ENCODE peak calls at places on chromosomes 11 and 22, in four cellular contexts. One of them, this sample, is unnamed. For H3K79me2, the result is how much of the 10 kb centered on the place peaks cover.

GRCh38 chr22:49724030-49724892 is 103.4 kb downstream of the BRD1 start:
- DNase-seq in K562: peak
- DNase-seq in OCI-LY7: peak
- DNase-seq in mesendoderm: no peak
- DNase-seq in this sample: no peak

GRCh38 chr11:3803726-3804510 is 4.4 kb upstream of the PGAP2 start:
- DNase-seq in K562: no peak
- DNase-seq in OCI-LY7: no peak
- DNase-seq in mesendoderm: peak
- DNase-seq in this sample: no peak

GRCh38 chr11:2531277-2531986 is 86.6 kb downstream of the KCNQ1 start:
- DNase-seq in K562: peak
- DNase-seq in OCI-LY7: peak
- DNase-seq in mesendoderm: peak
- DNase-seq in this sample: peak

GRCh38 chr22:25651332-25651731 is 86.9 kb downstream of the GRK3 start:
- DNase-seq in K562: no peak
- DNase-seq in OCI-LY7: no peak
- DNase-seq in mesendoderm: no peak
- DNase-seq in this sample: no peak

GRCh38 chr11:86761978-86762377 is 38.4 kb upstream of the PRSS23 start:
- DNase-seq in K562: no peak
- DNase-seq in OCI-LY7: no peak
- DNase-seq in mesendoderm: no peak
- DNase-seq in this sample: no peak

GRCh38 chr11:575324-575995 is 810 bp upstream of the PHRF1 start:
- DNase-seq in K562: peak
- DNase-seq in OCI-LY7: peak
- DNase-seq in mesendoderm: peak
- DNase-seq in this sample: no peak

GRCh38 chr22:40036126-40036525 is 41.4 kb downstream of the FAM83F start:
- DNase-seq in K562: no peak
- DNase-seq in OCI-LY7: no peak
- DNase-seq in mesendoderm: no peak
- DNase-seq in this sample: no peak

GRCh38 chr11:12189543-12190235 is 79.3 kb downstream of the MICAL2 start:
- DNase-seq in K562: no peak
- DNase-seq in OCI-LY7: no peak
- DNase-seq in mesendoderm: no peak
- DNase-seq in this sample: no peak

GRCh38 chr11:74926304-74927030 is 22.4 kb downstream of the XRRA1 start:
- DNase-seq in K562: no peak
- DNase-seq in OCI-LY7: no peak
- DNase-seq in mesendoderm: no peak
- DNase-seq in this sample: no peak

GRCh38 chr11:69157156-69157821 is 1.6 kb downstream of the SMIM38 start:
- DNase-seq in K562: peak
- DNase-seq in OCI-LY7: no peak
- DNase-seq in mesendoderm: no peak
- DNase-seq in this sample: no peak

GRCh38 chr22:18024276-18024939 is at the start of gene MICAL3:
- DNase-seq in K562: peak
- DNase-seq in OCI-LY7: peak
- DNase-seq in mesendoderm: peak
- DNase-seq in this sample: peak

DNA sequence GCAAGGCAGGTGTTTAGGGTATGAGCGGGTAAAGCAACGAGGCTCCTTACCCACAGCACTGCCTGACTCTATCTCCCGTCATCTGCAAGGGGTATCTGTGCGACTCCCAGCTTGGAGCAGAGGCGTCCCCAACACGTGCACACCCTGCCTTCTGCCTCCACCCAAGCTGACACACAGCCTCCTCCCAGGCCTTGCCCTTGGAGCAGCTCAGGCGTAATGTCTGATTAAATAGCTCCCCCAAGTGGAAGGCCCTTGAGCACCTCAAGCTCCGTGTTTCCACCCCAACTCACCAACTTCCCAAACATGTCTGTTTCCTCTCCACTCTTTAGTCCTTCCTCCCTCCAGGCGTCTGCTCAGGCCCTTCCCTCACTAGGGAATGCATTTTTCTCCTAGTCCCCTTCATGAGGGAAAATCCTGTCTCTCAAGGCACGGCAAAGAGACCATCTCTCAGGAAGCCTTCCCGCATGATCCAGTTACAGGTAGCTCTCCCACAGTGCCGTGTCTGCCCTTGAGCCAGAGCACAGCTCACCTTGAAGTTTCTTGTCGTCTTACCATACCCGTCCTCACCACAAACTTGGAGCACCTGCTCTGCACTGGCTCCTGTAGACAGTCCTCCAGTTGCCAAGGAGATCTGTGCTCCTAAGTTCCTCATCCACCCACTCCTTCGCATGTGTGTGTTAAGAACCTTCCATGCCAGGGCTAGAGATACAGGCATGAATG is 15.8 kb downstream of the CYB5R2 start:
- DNase-seq in K562: peak
- DNase-seq in OCI-LY7: no peak
- DNase-seq in mesendoderm: peak
- DNase-seq in this sample: peak
- H3K79me2 ChIP-seq in K562: under half
- H3K79me2 ChIP-seq in OCI-LY7: under half
- H3K79me2 ChIP-seq in mesendoderm: under half
- H3K79me2 ChIP-seq in this sample: under half

GRCh38 chr11:113147249-113147648 is 167.1 kb upstream of the TTC12 start:
- DNase-seq in K562: no peak
- DNase-seq in OCI-LY7: no peak
- DNase-seq in mesendoderm: peak
- DNase-seq in this sample: no peak
- H3K79me2 ChIP-seq in K562: under half
- H3K79me2 ChIP-seq in OCI-LY7: under half
- H3K79me2 ChIP-seq in mesendoderm: under half
- H3K79me2 ChIP-seq in this sample: under half

GRCh38 chr11:123532131-123532530 is 102.1 kb downstream of the GRAMD1B start:
- DNase-seq in K562: peak
- DNase-seq in OCI-LY7: no peak
- DNase-seq in mesendoderm: no peak
- DNase-seq in this sample: no peak

GRCh38 chr11:123536690-123537437 is 106.8 kb downstream of the GRAMD1B start:
- DNase-seq in K562: no peak
- DNase-seq in OCI-LY7: no peak
- DNase-seq in mesendoderm: peak
- DNase-seq in this sample: no peak

GRCh38 chr11:123531325-123531724 is 101.3 kb downstream of the GRAMD1B start:
- DNase-seq in K562: no peak
- DNase-seq in OCI-LY7: no peak
- DNase-seq in mesendoderm: no peak
- DNase-seq in this sample: no peak

GRCh38 chr11:123537726-123538125 is 107.7 kb downstream of the GRAMD1B start:
- DNase-seq in K562: no peak
- DNase-seq in OCI-LY7: no peak
- DNase-seq in mesendoderm: no peak
- DNase-seq in this sample: no peak

GRCh38 chr11:123535401-123535800 is 105.3 kb downstream of the GRAMD1B start:
- DNase-seq in K562: no peak
- DNase-seq in OCI-LY7: no peak
- DNase-seq in mesendoderm: no peak
- DNase-seq in this sample: no peak
- H3K79me2 ChIP-seq in K562: under half
- H3K79me2 ChIP-seq in OCI-LY7: under half
- H3K79me2 ChIP-seq in mesendoderm: under half
- H3K79me2 ChIP-seq in this sample: half or more

GRCh38 chr11:120404495-120404894 is 68.3 kb downstream of the ARHGEF12 start:
- DNase-seq in K562: no peak
- DNase-seq in OCI-LY7: no peak
- DNase-seq in mesendoderm: peak
- DNase-seq in this sample: no peak
- H3K79me2 ChIP-seq in K562: half or more
- H3K79me2 ChIP-seq in OCI-LY7: under half
- H3K79me2 ChIP-seq in mesendoderm: under half
- H3K79me2 ChIP-seq in this sample: under half

GRCh38 chr22:31344369-31345330 is 1.5 kb downstream of the PATZ1 start:
- DNase-seq in K562: no peak
- DNase-seq in OCI-LY7: peak
- DNase-seq in mesendoderm: no peak
- DNase-seq in this sample: peak
- H3K79me2 ChIP-seq in K562: under half
- H3K79me2 ChIP-seq in OCI-LY7: under half
- H3K79me2 ChIP-seq in mesendoderm: half or more
- H3K79me2 ChIP-seq in this sample: half or more

DNA sequence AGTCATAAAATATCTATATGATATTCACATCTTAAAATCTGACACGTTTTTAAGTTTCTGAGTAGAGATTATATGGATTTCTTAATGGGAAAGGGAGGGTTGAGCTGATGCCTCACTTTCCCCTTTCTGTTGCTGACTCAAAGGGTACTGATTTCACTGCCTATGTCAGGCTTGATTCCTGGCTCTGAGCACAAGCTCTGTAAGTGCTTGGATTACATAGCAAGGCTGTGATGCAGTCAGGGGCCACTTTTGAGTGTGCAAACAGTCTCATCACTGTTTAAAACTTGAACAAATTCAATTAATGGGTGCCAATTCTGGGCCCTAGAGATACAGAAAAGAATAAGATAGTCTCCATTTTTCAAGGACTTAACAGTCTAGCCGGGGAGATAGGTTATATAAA is 14.4 kb downstream of the ATXN10 start:
- DNase-seq in K562: no peak
- DNase-seq in OCI-LY7: no peak
- DNase-seq in mesendoderm: no peak
- DNase-seq in this sample: no peak
- H3K79me2 ChIP-seq in K562: under half
- H3K79me2 ChIP-seq in OCI-LY7: half or more
- H3K79me2 ChIP-seq in mesendoderm: half or more
- H3K79me2 ChIP-seq in this sample: half or more

DNA sequence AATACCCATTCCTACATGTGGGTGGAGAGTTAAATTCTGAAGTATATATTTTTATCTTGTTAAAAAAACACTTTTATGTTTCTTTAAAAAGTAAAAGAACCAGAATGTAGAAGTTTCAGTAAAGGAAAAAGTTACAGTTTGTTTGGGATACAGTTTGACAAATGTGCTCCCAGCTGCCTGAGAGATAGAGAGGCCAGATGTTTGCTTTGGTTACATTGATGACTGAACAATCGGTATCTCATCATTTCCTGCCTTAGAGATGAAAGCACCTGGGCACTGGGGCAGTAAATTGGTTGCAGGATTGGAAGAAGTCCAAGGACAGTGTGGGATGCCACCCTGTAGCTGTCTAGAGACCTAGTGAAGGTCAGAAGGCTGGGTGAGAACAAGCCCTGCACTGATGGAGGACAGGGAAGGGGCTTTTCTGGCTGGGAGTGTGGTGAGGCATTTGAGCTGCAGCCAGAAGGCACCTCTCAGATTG is 16.6 kb downstream of the MED15 start:
- DNase-seq in K562: peak
- DNase-seq in OCI-LY7: peak
- DNase-seq in mesendoderm: no peak
- DNase-seq in this sample: no peak
- H3K79me2 ChIP-seq in K562: half or more
- H3K79me2 ChIP-seq in OCI-LY7: under half
- H3K79me2 ChIP-seq in mesendoderm: under half
- H3K79me2 ChIP-seq in this sample: half or more

This sample was measured in Karpas-422.